ENCODE peak calls at places on chromosomes 4 and X, in four cellular contexts. Q, X, D and Y are unnamed samples. For H3K4me1, the result is how much of the 10 kb centered on the place peaks cover.

GRCh38 chr4:62531250-62531649 is 1331.1 kb downstream of the ADGRL3 start:
- DNase-seq in Q (no peak), X (no peak), D (no peak), Y (no peak)

GRCh38 chrX:49111846-49112245 is 11.7 kb downstream of the GPKOW start:
- DNase-seq in Q (no peak), X (no peak), D (no peak), Y (no peak)

GRCh38 chr4:675036-675804 is 878 bp downstream of the MYL5 start:
- DNase-seq in Q (no peak), X (no peak), D (no peak), Y (no peak)

GRCh38 chr4:16626945-16627344 is 271.5 kb downstream of the LDB2 start:
- DNase-seq in Q (no peak), X (no peak), D (no peak), Y (no peak)

GRCh38 chr4:177239475-177239874 is 70.2 kb upstream of the NEIL3 start:
- DNase-seq in Q (no peak), X (no peak), D (no peak), Y (no peak)

GRCh38 chr4:102343964-102344519 is 1.2 kb downstream of the SLC39A8 start:
- DNase-seq in Q (peak), X (peak), D (no peak), Y (no peak)

GRCh38 chrX:131270085-131270484 is 19.0 kb downstream of the IGSF1 start:
- DNase-seq in Q (no peak), X (no peak), D (no peak), Y (no peak)

GRCh38 chr4:110586137-110586850 is 36.6 kb downstream of the PITX2 start:
- DNase-seq in Q (peak), X (peak), D (no peak), Y (peak)

GRCh38 chrX:47482512-47483309 is at the start of gene ZNF41:
- DNase-seq in Q (peak), X (peak), D (peak), Y (peak)

GRCh38 chr4:84751707-84752106 is 168.8 kb downstream of the CDS1 start:
- DNase-seq in Q (no peak), X (no peak), D (no peak), Y (no peak)

GRCh38 chr4:155009288-155009687 is 199.1 kb upstream of the NPY2R start:
- DNase-seq in Q (no peak), X (no peak), D (no peak), Y (no peak)

GRCh38 chr4:156654410-156654809 is 317.2 kb downstream of the PDGFC start:
- DNase-seq in Q (no peak), X (no peak), D (peak), Y (no peak)

GRCh38 chr4:8314691-8315255 is 45.2 kb downstream of the HTRA3 start:
- DNase-seq in Q (no peak), X (no peak), D (no peak), Y (no peak)

GRCh38 chrX:13387656-13388421 is 68.0 kb upstream of the ATXN3L start:
- DNase-seq in Q (no peak), X (no peak), D (no peak), Y (no peak)

GRCh38 chrX:115913575-115913974 is 257.0 kb upstream of the AGTR2 start:
- DNase-seq in Q (no peak), X (no peak), D (no peak), Y (no peak)

GRCh38 chr4:98185279-98185678 is 42.0 kb upstream of the STPG2 start:
- DNase-seq in Q (no peak), X (no peak), D (no peak), Y (no peak)

DNA sequence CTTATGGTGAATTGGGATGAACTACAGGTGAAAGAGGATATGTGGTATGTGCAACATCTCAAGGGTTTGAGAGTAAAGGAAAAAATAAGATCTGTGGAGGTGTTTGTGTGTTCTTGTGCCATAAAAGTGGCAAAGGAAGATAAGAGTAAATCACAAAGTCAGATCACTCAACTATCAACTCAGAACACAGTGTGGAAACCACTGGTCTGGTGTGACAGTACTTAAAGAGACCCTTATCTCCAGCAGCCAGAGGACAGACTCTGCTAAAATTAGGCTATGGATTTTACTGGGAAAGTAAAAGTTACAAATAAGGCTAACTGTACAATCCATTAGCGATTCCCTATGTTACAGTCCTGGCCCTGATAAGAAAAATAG is 54.0 kb upstream of the PRDM8 start:
- DNase-seq in Q (peak), X (no peak), D (no peak), Y (no peak)
- TF ChIP-seq TCF7L2 in Q (no peak), X (no peak), D (no peak), Y (no peak)

DNA sequence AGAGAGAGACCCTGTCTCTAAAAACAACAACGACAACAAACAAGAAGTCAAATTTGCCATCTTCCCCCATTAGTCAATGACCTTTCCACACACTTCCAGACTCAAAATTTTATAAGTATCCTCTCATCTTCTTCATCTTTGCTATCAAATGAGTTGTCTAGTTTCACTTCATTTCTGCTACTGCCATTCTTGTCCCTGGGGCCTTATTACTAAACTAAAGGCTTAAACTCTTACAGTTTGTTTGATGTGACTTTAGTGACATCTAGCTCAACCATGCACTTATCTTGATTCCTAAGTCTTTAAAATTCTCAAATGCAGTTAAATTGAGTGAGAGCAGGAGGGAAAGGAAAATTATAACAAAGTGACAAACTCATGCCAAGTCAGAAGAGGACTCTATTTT is 271.8 kb upstream of the GK2 start:
- DNase-seq in Q (no peak), X (no peak), D (no peak), Y (no peak)
- H3K4me1 ChIP-seq in Q (under half), X (under half), D (under half), Y (under half)

DNA sequence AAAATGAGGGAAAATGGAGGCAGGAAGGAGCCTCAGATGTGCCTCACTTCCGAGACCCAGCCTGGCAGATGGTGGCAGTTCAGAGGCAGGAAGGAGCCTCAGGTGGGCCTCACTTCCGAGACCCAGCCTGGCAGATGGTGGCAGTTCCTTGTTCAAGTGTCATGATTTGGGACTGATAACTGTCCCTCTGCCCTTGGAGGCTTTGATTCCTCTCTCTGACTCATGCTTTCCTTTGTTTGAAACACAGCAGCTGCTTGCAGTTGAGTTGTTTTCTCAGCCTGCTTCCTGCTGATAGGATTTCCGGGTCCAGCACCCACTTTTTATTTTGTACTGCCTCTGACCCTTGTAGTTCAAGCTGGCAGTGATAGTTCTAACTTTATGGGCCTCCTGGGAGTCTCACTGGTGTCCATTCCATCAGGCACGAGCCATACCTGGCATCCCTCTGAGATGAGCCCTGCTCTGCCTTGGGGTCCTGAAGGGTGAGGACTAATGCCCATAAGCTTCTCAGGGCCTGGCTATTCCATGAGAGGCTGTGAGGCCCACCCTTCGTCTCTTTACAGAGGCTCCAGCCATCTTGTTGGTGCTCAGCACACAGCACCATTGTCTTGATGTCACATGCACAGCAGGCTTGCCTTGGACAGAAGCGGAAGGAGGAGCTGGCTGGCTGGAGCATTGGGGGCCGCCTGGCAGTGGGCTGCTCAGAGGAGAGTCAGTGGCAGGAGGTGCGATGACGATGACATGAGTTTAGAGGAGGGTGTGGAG is 13.0 kb downstream of the RGS12 start:
- DNase-seq in Q (peak), X (no peak), D (no peak), Y (no peak)
- TF ChIP-seq TCF7L2 in Q (no peak), X (no peak), D (no peak), Y (no peak)

GRCh38 chr4:145808848-145809512 is 129.0 kb downstream of the C4orf51 start:
- DNase-seq in Q (no peak), X (no peak), D (no peak), Y (no peak)
- H3K4me1 ChIP-seq in Q (under half), X (half or more), D (under half), Y (under half)